ENCODE peak calls at places on chromosomes 16 and 17, in six cellular contexts. L, T, X, S, D and P are unnamed samples.

GRCh38 chr17:42311240-42312034 is 23.1 kb downstream of the STAT5A start:
- DNase-seq in L (no peak), T (peak; percentile 91), X (no peak), S (peak; percentile 84), D (peak; percentile 94), P (no peak)

GRCh38 chr16:963913-964695 is 6.7 kb downstream of the LMF1 start:
- DNase-seq in L (peak; percentile 22), T (no peak), X (no peak), S (no peak), D (no peak), P (no peak)

GRCh38 chr17:75707096-75707720 is 14.1 kb upstream of the ITGB4 start:
- DNase-seq in L (no peak), T (no peak), X (peak; percentile 79), S (no peak), D (no peak), P (peak; percentile 78)

GRCh38 chr17:8698142-8699050 is 46.2 kb downstream of the CCDC42 start:
- DNase-seq in L (no peak), T (no peak), X (no peak), S (peak; percentile 62), D (peak; percentile 79), P (peak; percentile 44)

GRCh38 chr16:27703121-27703520 is 153.2 kb downstream of the KATNIP start:
- DNase-seq in L (no peak), T (no peak), X (no peak), S (no peak), D (no peak), P (no peak)

GRCh38 chr16:35311475-35311874 is 1852.1 kb downstream of the TP53TG3F start:
- DNase-seq in L (no peak), T (no peak), X (no peak), S (no peak), D (no peak), P (no peak)

GRCh38 chr17:10105513-10106001 is 92.8 kb downstream of the GAS7 start:
- DNase-seq in L (no peak), T (no peak), X (no peak), S (peak; percentile 77), D (peak; percentile 90), P (no peak)

GRCh38 chr16:29806641-29807425 is 504 bp downstream of the MAZ start:
- DNase-seq in L (peak; percentile 73), T (peak; percentile 76), X (peak; percentile 50), S (peak; percentile 66), D (no peak), P (peak; percentile 52)

GRCh38 chr16:31361201-31362110 is 6.5 kb downstream of the ITGAX start:
- DNase-seq in L (no peak), T (no peak), X (no peak), S (no peak), D (no peak), P (no peak)

GRCh38 chr17:15332338-15332737 is 9.1 kb downstream of the TEKT3 start:
- DNase-seq in L (no peak), T (no peak), X (no peak), S (no peak), D (no peak), P (no peak)

GRCh38 chr16:22284637-22285515 is 12.3 kb upstream of the POLR3E start:
- DNase-seq in L (no peak), T (no peak), X (no peak), S (no peak), D (peak; percentile 58), P (no peak)

GRCh38 chr16:15672514-15673167 is 22.6 kb downstream of the NDE1 start:
- DNase-seq in L (peak; percentile 94), T (peak; percentile 100), X (peak; percentile 99), S (peak; percentile 91), D (peak; percentile 96), P (peak; percentile 93)

GRCh38 chr17:79306688-79307323 is 232.2 kb downstream of the ENGASE start:
- DNase-seq in L (no peak), T (no peak), X (no peak), S (peak; percentile 45), D (no peak), P (no peak)

GRCh38 chr17:76171701-76172100 is 30.7 kb upstream of the FOXJ1 start:
- DNase-seq in L (no peak), T (no peak), X (no peak), S (no peak), D (no peak), P (no peak)

GRCh38 chr16:4588961-4589360 is 25.7 kb downstream of the UBALD1 start:
- DNase-seq in L (no peak), T (no peak), X (no peak), S (no peak), D (no peak), P (no peak)

GRCh38 chr17:79045830-79046500 is 22.0 kb downstream of the C1QTNF1 start:
- DNase-seq in L (peak; percentile 60), T (peak; percentile 71), X (peak; percentile 48), S (peak; percentile 72), D (peak; percentile 57), P (peak; percentile 65)

GRCh38 chr16:11236855-11237254 is 19.1 kb downstream of the SOCS1 start:
- DNase-seq in L (no peak), T (no peak), X (no peak), S (no peak), D (no peak), P (no peak)

GRCh38 chr17:41580651-41581365 is 5.9 kb downstream of the KRT14 start:
- DNase-seq in L (no peak), T (no peak), X (peak; percentile 94), S (no peak), D (no peak), P (no peak)

GRCh38 chr17:11803635-11804034 is 193.6 kb downstream of the ZNF18 start:
- DNase-seq in L (no peak), T (no peak), X (no peak), S (no peak), D (no peak), P (no peak)

GRCh38 chr17:81389585-81389984 is 5.7 kb upstream of the BAHCC1 start:
- DNase-seq in L (no peak), T (no peak), X (no peak), S (no peak), D (no peak), P (no peak)

GRCh38 chr17:80485846-80486245 is 9.4 kb upstream of the NPTX1 start:
- DNase-seq in L (no peak), T (no peak), X (no peak), S (no peak), D (no peak), P (no peak)

GRCh38 chr16:22300427-22301071 is 3.3 kb downstream of the POLR3E start:
- DNase-seq in L (peak; percentile 65), T (peak; percentile 58), X (peak; percentile 39), S (peak; percentile 49), D (peak; percentile 62), P (peak; percentile 65)

GRCh38 chr16:84807776-84808175 is 12.0 kb upstream of the CRISPLD2 start:
- DNase-seq in L (no peak), T (no peak), X (no peak), S (no peak), D (no peak), P (no peak)

GRCh38 chr16:84813141-84813933 is 6.4 kb upstream of the CRISPLD2 start:
- DNase-seq in L (no peak), T (no peak), X (no peak), S (no peak), D (peak; percentile 72), P (no peak)

GRCh38 chr16:84811529-84811928 is 8.3 kb upstream of the CRISPLD2 start:
- DNase-seq in L (no peak), T (no peak), X (no peak), S (no peak), D (no peak), P (no peak)

GRCh38 chr16:84808812-84809211 is 11.0 kb upstream of the CRISPLD2 start:
- DNase-seq in L (no peak), T (no peak), X (no peak), S (no peak), D (no peak), P (no peak)

DNA sequence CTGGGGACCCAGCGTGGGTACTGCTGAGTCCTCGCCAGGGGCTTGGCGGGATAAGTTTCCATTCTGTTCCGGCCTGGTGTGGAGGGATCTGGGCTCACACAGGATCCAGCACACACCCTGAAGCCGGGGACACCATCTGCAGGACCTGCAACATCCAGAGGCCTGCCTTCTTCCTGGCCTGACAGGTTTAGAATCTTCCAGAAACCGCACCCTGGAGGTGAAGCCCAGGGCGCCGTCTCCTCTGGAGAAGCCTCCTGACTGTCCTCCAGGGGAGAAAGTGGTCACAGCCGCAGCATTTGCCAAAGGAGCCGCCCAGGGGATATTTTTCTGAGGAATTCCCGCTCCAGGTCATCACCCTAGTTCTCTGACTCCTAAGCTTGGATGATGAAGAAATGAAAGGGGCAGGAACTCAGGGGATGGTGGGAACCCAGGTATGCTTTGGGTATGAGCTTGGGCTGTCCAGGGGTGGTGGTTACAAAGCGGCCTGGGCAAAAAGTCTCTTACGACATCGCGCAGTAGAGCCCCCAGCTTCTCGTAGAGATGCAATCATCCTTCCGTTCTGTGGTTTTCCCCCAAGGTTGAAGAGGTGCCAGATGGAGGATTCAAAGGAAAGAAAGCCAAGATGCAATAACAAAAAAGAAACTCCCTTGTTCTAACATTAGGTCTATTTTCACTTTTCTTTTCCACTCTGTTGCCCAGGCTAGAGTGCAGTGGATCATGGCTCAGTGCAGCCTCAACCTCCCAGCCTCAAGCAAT is 9.1 kb upstream of the CRISPLD2 start:
- DNase-seq in L (peak; percentile 55), T (no peak), X (peak; percentile 61), S (no peak), D (peak; percentile 63), P (peak; percentile 59)
- H3K27ac ChIP-seq in L (no peak overlapping the region), T (no peak overlapping the region), X (no peak overlapping the region), S (no peak overlapping the region), D (no peak overlapping the region), P (no peak overlapping the region)

DNA sequence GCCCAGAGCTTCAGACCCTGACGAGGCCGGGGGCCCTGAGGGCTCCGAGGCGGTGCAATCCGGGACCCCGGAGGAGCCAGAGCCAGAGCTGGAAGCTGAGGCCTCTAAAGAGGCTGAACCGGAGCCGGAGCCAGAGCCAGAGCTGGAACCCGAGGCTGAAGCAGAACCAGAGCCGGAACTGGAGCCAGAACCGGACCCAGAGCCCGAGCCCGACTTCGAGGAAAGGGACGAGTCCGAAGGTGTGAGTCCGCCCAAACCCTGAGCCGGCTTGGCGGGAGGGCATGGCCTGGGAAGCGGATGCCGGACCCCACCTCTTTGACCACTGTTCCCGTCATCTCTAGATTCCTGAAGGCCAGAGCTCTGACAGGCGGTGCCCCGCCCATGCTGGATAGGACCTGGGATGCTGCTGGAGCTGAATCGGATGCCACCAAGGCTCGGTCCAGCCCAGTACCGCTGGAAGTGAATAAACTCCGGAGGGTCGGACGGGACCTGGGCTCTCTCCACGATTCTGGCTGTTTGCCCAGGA is 4.4 kb downstream of the NOL3 start:
- DNase-seq in L (no peak), T (no peak), X (no peak), S (no peak), D (no peak), P (no peak)
- H3K27me3 ChIP-seq in L (peaks cover 18% of the 10 kb centered on the region), T (no peaks in the 10 kb centered on the region), X (no peaks in the 10 kb centered on the region), S (no peaks in the 10 kb centered on the region), D (no peaks in the 10 kb centered on the region), P (no peaks in the 10 kb centered on the region)

DNA sequence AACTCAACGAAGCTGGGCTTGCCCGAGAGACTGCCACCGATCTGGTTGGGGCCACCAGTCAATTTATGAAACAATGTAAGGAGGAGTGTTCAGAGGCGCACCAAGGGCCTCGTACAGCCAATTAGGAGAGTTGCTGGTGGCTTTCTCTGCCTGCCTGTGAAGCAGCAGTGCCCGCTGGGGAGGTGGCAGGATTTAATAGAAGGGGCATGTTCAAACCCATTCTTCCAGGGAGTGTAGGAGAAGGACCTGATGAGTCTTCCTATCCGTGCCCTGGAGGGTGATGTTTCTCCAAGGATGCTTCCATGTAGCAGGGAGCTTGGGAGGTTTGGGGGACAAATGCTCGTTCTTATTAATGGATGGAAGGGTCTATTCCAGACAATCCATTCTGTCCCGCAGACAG is 178.4 kb downstream of the CCDC182 start:
- DNase-seq in L (no peak), T (no peak), X (peak; percentile 45), S (no peak), D (no peak), P (no peak)
- H3K4me1 ChIP-seq in L (no peaks in the 10 kb centered on the region), T (peaks cover 33% of the 10 kb centered on the region), X (no peaks in the 10 kb centered on the region), S (peaks cover 19% of the 10 kb centered on the region), D (peaks cover 2% of the 10 kb centered on the region), P (peaks cover 21% of the 10 kb centered on the region)

GRCh38 chr17:19744922-19745757 is 3.0 kb downstream of the ALDH3A1 start:
- DNase-seq in L (peak; percentile 84), T (no peak), X (peak; percentile 57), S (peak; percentile 90), D (peak; percentile 55), P (peak; percentile 58)
- H3K27ac ChIP-seq in L (no peak overlapping the region), T (no peak overlapping the region), X (no peak overlapping the region), S (peak overlapping the region; percentile 11), D (no peak overlapping the region), P (no peak overlapping the region)